ENCODE peak calls at places on chromosomes 11 and 22, in nine cellular contexts. One of them, this sample, is unnamed.

GRCh38 chr22:31646186-31647019 is 15.6 kb downstream of the PISD start:
- DNase-seq in anterior cingulate cortex: no peak
- DNase-seq in suprapubic skin: no peak
- DNase-seq in OCI-LY7: no peak
- DNase-seq in stimulated activated CD8-positive, alpha-beta memory T cell treated with anti-CD3 and anti-CD28 coated beads, Interleukin-4, amount 100 ng/mL, for 4 hours: no peak
- DNase-seq in glutamatergic neuron: no peak
- DNase-seq in NCI-H345: no peak
- DNase-seq in omental fat pad: no peak
- DNase-seq in Peyer's patch: no peak
- DNase-seq in this sample: no peak

GRCh38 chr11:35662649-35663407 is at the start of gene TRIM44:
- DNase-seq in anterior cingulate cortex: peak; percentile 72
- DNase-seq in suprapubic skin: peak; percentile 89
- DNase-seq in OCI-LY7: peak; percentile 59
- DNase-seq in stimulated activated CD8-positive, alpha-beta memory T cell treated with anti-CD3 and anti-CD28 coated beads, Interleukin-4, amount 100 ng/mL, for 4 hours: peak; percentile 76
- DNase-seq in glutamatergic neuron: peak; percentile 79
- DNase-seq in NCI-H345: peak; percentile 74
- DNase-seq in omental fat pad: peak; percentile 48
- DNase-seq in Peyer's patch: peak; percentile 88
- DNase-seq in this sample: peak; percentile 13

GRCh38 chr11:100438366-100438765 is 248.7 kb upstream of the ARHGAP42 start:
- DNase-seq in anterior cingulate cortex: no peak
- DNase-seq in suprapubic skin: no peak
- DNase-seq in OCI-LY7: no peak
- DNase-seq in stimulated activated CD8-positive, alpha-beta memory T cell treated with anti-CD3 and anti-CD28 coated beads, Interleukin-4, amount 100 ng/mL, for 4 hours: no peak
- DNase-seq in glutamatergic neuron: no peak
- DNase-seq in NCI-H345: no peak
- DNase-seq in omental fat pad: no peak
- DNase-seq in Peyer's patch: no peak
- DNase-seq in this sample: no peak

GRCh38 chr22:21013742-21014201 is 1.2 kb upstream of the P2RX6 start:
- DNase-seq in anterior cingulate cortex: no peak
- DNase-seq in suprapubic skin: no peak
- DNase-seq in OCI-LY7: no peak
- DNase-seq in stimulated activated CD8-positive, alpha-beta memory T cell treated with anti-CD3 and anti-CD28 coated beads, Interleukin-4, amount 100 ng/mL, for 4 hours: no peak
- DNase-seq in glutamatergic neuron: no peak
- DNase-seq in NCI-H345: no peak
- DNase-seq in omental fat pad: no peak
- DNase-seq in Peyer's patch: no peak
- DNase-seq in this sample: no peak

GRCh38 chr22:45671783-45672563 is at the start of gene ATXN10:
- DNase-seq in anterior cingulate cortex: peak; percentile 76
- DNase-seq in suprapubic skin: no peak
- DNase-seq in OCI-LY7: peak; percentile 82
- DNase-seq in stimulated activated CD8-positive, alpha-beta memory T cell treated with anti-CD3 and anti-CD28 coated beads, Interleukin-4, amount 100 ng/mL, for 4 hours: peak; percentile 44
- DNase-seq in glutamatergic neuron: peak; percentile 94
- DNase-seq in NCI-H345: peak; percentile 76
- DNase-seq in omental fat pad: peak; percentile 33
- DNase-seq in Peyer's patch: peak; percentile 75
- DNase-seq in this sample: peak; percentile 96

GRCh38 chr11:65786786-65787636 is at the start of gene OVOL1:
- DNase-seq in anterior cingulate cortex: no peak
- DNase-seq in suprapubic skin: peak; percentile 80
- DNase-seq in OCI-LY7: no peak
- DNase-seq in stimulated activated CD8-positive, alpha-beta memory T cell treated with anti-CD3 and anti-CD28 coated beads, Interleukin-4, amount 100 ng/mL, for 4 hours: no peak
- DNase-seq in glutamatergic neuron: no peak
- DNase-seq in NCI-H345: peak; percentile 62
- DNase-seq in omental fat pad: no peak
- DNase-seq in Peyer's patch: peak; percentile 91
- DNase-seq in this sample: no peak

GRCh38 chr11:93166867-93167266 is 30.9 kb downstream of the SLC36A4 start:
- DNase-seq in anterior cingulate cortex: no peak
- DNase-seq in suprapubic skin: no peak
- DNase-seq in OCI-LY7: no peak
- DNase-seq in stimulated activated CD8-positive, alpha-beta memory T cell treated with anti-CD3 and anti-CD28 coated beads, Interleukin-4, amount 100 ng/mL, for 4 hours: no peak
- DNase-seq in glutamatergic neuron: no peak
- DNase-seq in NCI-H345: no peak
- DNase-seq in omental fat pad: no peak
- DNase-seq in Peyer's patch: no peak
- DNase-seq in this sample: no peak

GRCh38 chr22:37623075-37624016 is 14.7 kb downstream of the GGA1 start:
- DNase-seq in anterior cingulate cortex: no peak
- DNase-seq in suprapubic skin: no peak
- DNase-seq in OCI-LY7: peak; percentile 79
- DNase-seq in stimulated activated CD8-positive, alpha-beta memory T cell treated with anti-CD3 and anti-CD28 coated beads, Interleukin-4, amount 100 ng/mL, for 4 hours: peak; percentile 57
- DNase-seq in glutamatergic neuron: peak; percentile 82
- DNase-seq in NCI-H345: peak; percentile 17
- DNase-seq in omental fat pad: no peak
- DNase-seq in Peyer's patch: peak; percentile 77
- DNase-seq in this sample: peak; percentile 34

GRCh38 chr22:49078076-49078710 is 749.5 kb downstream of the BRD1 start:
- DNase-seq in anterior cingulate cortex: no peak
- DNase-seq in suprapubic skin: no peak
- DNase-seq in OCI-LY7: no peak
- DNase-seq in stimulated activated CD8-positive, alpha-beta memory T cell treated with anti-CD3 and anti-CD28 coated beads, Interleukin-4, amount 100 ng/mL, for 4 hours: no peak
- DNase-seq in glutamatergic neuron: no peak
- DNase-seq in NCI-H345: no peak
- DNase-seq in omental fat pad: no peak
- DNase-seq in Peyer's patch: no peak
- DNase-seq in this sample: no peak